ENCODE peak calls at places on chromosomes 4 and X, in five cellular contexts. P is GM23248; W is naive thymus-derived CD4-positive, alpha-beta T cell; H is cardiac muscle cell; G is CD8-positive, alpha-beta T cell. S is an unnamed sample.

GRCh38 chrX:72694170-72694569 is 19.9 kb downstream of the PHKA1 start:
- DNase-seq in G (no peak), P (no peak), H (no peak), W (no peak), S (no peak)

GRCh38 chr4:48478273-48478672 is 4.9 kb upstream of the SLC10A4 start:
- DNase-seq in P (no peak), H (no peak), G (no peak), W (no peak), S (no peak)

GRCh38 chr4:73161527-73162185 is 92.1 kb upstream of the COX18 start:
- DNase-seq in H (no peak), W (no peak), G (no peak), P (peak), S (no peak)

GRCh38 chr4:169152899-169153298 is 117.9 kb downstream of the SH3RF1 start:
- DNase-seq in G (no peak), W (no peak), H (no peak), P (no peak), S (no peak)

GRCh38 chr4:94410678-94411206 is 41.0 kb upstream of the PDLIM5 start:
- DNase-seq in W (no peak), G (no peak), P (peak), H (peak), S (no peak)

GRCh38 chr4:179836179-179837075 is 2394.2 kb upstream of the AGA start:
- DNase-seq in W (no peak), H (peak), G (no peak), P (no peak), S (no peak)

GRCh38 chrX:9861711-9862110 is 75.5 kb downstream of the SHROOM2 start:
- DNase-seq in P (no peak), W (no peak), H (no peak), G (no peak), S (no peak)

GRCh38 chrX:9746148-9746880 is 19.3 kb downstream of the GPR143 start:
- DNase-seq in P (peak), W (no peak), H (peak), G (no peak), S (no peak)

GRCh38 chr4:98747659-98748091 is 89.3 kb upstream of the TSPAN5 start:
- DNase-seq in G (no peak), P (no peak), H (no peak), W (no peak), S (no peak)

GRCh38 chr4:124279741-124280140 is 432.8 kb downstream of the ANKRD50 start:
- DNase-seq in G (no peak), W (no peak), P (no peak), H (no peak), S (no peak)

GRCh38 chr4:184953971-184954370 is 64.3 kb upstream of the HELT start:
- DNase-seq in G (no peak), H (no peak), P (no peak), W (no peak), S (no peak)

GRCh38 chr4:6781113-6781512 is 1.4 kb upstream of the KIAA0232 start:
- DNase-seq in P (no peak), H (no peak), W (no peak), G (no peak), S (no peak)

GRCh38 chr4:6782846-6783110 is 251 bp downstream of the KIAA0232 start:
- DNase-seq in H (no peak), P (no peak), G (no peak), W (no peak), S (no peak)

GRCh38 chr4:6782147-6782845 is at the start of gene KIAA0232:
- DNase-seq in P (peak), G (peak), W (peak), H (peak), S (peak)

GRCh38 chr4:6779667-6780565 is 2.6 kb upstream of the KIAA0232 start:
- DNase-seq in H (peak), P (peak), G (no peak), W (no peak), S (no peak)

GRCh38 chr4:6781561-6781960 is 966 bp upstream of the KIAA0232 start:
- DNase-seq in G (no peak), H (no peak), W (no peak), P (no peak), S (no peak)
- H3K27ac ChIP-seq in G (peak), H (no peak), W (peak), P (no peak), S (peak)

GRCh38 chr4:56995525-56995924 is 16.8 kb downstream of the POLR2B start:
- DNase-seq in G (no peak), W (no peak), P (peak), H (peak), S (peak)
- H3K27ac ChIP-seq in G (no peak), W (no peak), P (peak), H (no peak), S (peak)

GRCh38 chrX:130245441-130245840 is 23.3 kb downstream of the ZNF280C start:
- DNase-seq in G (no peak), H (peak), P (peak), W (no peak), S (no peak)
- H3K27ac ChIP-seq in G (no peak), H (no peak), P (peak), W (no peak), S (no peak)

DNA sequence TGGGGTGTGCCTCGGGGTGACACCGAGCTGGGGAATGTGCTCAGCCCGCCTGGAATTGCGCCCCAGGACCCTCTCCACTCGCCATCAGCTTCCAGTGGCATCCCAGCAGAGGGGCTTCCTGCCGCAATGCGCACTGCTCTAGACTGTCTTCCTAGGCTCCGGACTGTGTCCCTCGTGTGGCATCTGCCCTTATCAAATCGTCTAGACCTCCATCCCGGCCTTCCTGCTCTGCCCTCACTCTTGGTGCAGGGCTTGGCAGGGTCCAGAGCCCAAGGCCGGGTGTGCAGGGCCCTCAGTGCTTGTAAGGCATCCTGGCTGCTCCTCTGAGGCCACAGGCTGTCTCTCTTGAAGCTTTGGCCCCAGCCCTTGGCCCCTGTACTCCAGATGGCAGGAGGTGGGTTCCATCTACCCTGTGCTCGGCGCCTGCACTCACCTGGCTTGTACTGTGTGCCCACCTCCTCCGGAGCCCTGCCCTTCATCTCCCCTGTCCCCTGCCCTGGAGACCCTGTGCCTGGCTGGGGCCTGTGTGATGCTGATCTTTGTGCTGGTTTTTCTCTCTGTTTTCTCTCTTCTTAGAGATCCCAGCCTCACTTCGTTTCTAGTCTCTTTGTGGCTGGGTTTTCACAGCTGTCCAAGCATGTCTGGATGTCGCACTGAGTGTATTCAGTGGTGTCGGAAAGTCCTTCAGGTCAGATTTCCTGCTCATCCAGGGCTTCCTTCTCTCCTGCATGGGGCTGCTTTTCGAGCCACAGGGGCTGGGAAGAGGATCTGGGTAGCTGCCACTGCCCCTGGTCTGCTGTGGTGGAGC is 3.7 kb upstream of the TREX2 start:
- DNase-seq in W (no peak), P (no peak), H (no peak), G (no peak), S (no peak)
- H3K27ac ChIP-seq in W (no peak), P (no peak), H (no peak), G (no peak), S (no peak)

DNA sequence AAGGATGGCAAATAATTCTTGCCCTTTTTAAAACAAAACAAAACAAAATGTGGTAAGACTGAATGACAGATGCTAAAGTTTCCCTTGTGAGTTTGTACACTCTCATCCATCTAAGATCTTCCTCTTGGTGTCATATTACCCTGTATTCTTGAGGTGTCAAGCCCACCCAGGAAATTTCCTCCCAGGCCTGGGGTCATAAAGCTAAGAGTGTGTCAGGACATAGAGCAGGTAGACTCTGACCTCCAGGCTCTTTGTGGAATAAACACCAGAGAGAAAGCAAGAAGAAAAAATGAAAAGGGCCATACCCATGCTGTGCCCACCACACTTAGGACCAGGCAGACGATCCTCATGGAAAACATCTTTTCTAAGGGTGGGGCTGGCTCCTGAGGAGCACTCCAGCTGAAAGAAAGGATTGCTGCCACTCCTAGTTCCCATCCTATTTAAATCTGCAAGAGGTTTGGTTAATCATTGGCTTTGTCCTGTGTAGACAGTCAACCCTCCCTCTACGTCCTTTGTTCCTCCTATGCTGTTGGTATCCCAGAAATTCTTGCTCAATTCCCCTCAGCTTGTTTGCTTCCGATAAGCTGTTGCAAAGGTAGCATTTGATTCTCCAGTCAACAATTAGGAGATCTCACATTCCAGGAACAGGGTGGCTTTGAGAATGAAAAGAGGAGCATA is at the start of gene FGA:
- DNase-seq in H (no peak), G (no peak), W (no peak), P (no peak), S (no peak)
- H3K27ac ChIP-seq in H (no peak), G (no peak), W (no peak), P (no peak), S (no peak)